ENCODE peak calls at places on chromosomes 12 and 14, in four cellular contexts. J, S, Q and R are unnamed samples.

GRCh38 chr14:22540811-22541360 is 48.1 kb downstream of the DAD1 start:
- DNase-seq in Q (no peak), S (no peak), J (no peak), R (no peak)

GRCh38 chr12:60863421-60863820 is 1267.6 kb downstream of the SLC16A7 start:
- DNase-seq in S (no peak), J (no peak), Q (no peak), R (no peak)

GRCh38 chr12:49874142-49874897 is 29.4 kb downstream of the FAIM2 start:
- DNase-seq in S (no peak), J (peak; percentile 45), Q (no peak), R (peak; percentile 42)

GRCh38 chr12:91986084-91986483 is 159.6 kb downstream of the BTG1 start:
- DNase-seq in S (peak; percentile 10), J (no peak), Q (no peak), R (no peak)

GRCh38 chr14:74035556-74035955 is 16.4 kb downstream of the BBOF1 start:
- DNase-seq in S (no peak), Q (no peak), J (no peak), R (no peak)

GRCh38 chr12:25801621-25802243 is 156.8 kb upstream of the RASSF8 start:
- DNase-seq in S (no peak), J (no peak), Q (no peak), R (no peak)

GRCh38 chr14:102761206-102761605 is 16.0 kb upstream of the TRAF3 start:
- DNase-seq in S (no peak), J (no peak), Q (no peak), R (no peak)

GRCh38 chr14:97382616-97383226 is 585.5 kb downstream of the VRK1 start:
- DNase-seq in S (no peak), Q (no peak), J (no peak), R (peak; percentile 11)

GRCh38 chr12:132310181-132311040 is 19.0 kb downstream of the GALNT9 start:
- DNase-seq in J (peak; percentile 96), S (no peak), Q (no peak), R (no peak)

GRCh38 chr12:122050706-122051105 is 27.9 kb upstream of the MLXIP start:
- DNase-seq in S (no peak), J (no peak), Q (no peak), R (peak; percentile 36)
- H3K4me1 ChIP-seq in S (no peaks in the 10 kb centered on the region), J (peaks cover 11% of the 10 kb centered on the region), Q (peaks cover 6% of the 10 kb centered on the region), R (no peaks in the 10 kb centered on the region)

DNA sequence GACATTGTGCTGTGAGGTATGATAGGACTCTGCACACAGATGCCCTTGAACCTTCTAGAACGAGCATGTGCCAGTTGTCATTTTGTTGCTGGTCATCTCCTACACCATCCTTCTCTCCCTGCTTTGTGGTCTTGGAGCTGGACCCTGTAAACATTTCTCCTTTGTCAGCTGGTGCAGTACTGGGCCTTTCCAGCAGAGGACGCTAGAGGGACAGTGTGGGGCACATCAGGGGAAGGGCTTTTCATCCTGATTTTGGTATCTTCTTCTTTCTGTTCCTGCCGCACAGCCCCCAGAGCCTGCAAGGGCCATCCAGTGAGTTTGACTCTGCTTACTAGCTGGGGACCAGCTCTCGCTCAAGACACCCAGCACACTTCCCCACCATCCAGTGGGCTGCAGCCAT is 484.6 kb downstream of the AACS start:
- DNase-seq in Q (no peak), S (peak; percentile 51), J (no peak), R (peak; percentile 92)
- TF ChIP-seq CTCF in Q (peak; percentile 8), S (peak; percentile 86), J (no peak), R (peak; percentile 78)

DNA sequence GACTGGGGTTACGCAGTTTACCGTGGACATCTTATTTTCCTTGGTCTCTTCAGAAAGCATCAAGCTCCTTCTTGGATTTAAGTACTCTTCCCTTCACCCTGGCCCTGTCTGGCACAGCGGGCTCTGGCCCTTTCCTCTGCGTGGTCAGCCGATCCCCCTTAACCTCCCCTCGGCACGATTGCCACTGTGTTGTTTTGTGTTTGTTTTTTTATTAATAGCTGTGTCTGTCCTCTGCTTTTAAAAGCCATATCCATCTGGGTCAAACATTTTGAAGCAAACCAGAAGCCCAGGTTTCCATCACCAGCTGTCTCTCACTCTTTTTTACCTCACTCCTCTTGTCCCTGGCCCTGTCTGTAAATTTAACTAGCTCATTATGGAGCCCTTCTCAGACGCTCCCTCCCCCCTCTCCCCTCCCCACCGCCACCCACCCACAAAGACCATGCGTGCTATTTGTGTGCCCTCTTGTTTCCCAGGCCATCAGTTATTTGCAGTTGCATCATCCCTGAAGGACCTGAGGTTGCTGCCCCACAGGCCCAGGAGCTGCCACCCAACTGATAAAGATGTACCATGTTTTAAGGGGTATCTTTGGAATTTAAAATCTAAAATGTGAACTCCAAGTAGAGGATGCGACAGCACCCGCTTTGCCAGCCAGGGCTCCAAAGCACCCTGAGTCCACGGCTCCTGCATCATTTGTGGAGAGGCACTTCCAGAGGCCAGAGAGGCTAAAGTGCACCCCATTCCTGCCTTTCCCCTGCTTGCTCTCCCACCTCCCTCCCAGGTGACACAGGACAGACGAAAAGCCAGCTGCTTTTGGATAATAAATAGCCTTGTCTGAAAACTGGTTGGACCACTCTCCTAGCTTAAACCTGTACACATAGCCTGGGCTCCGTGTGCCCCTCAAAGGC is 3.9 kb downstream of the BCL11B start:
- DNase-seq in Q (no peak), J (no peak), S (no peak), R (peak; percentile 60)
- H3K4me1 ChIP-seq in Q (peaks cover 17% of the 10 kb centered on the region), J (peaks cover 8% of the 10 kb centered on the region), S (peaks cover 62% of the 10 kb centered on the region), R (peaks cover 22% of the 10 kb centered on the region)

GRCh38 chr12:81253360-81253759 is 175.5 kb downstream of the ACSS3 start:
- DNase-seq in Q (no peak), S (no peak), J (no peak), R (no peak)
- TF ChIP-seq CTCF in Q (no peak), S (no peak), J (no peak), R (no peak)

DNA sequence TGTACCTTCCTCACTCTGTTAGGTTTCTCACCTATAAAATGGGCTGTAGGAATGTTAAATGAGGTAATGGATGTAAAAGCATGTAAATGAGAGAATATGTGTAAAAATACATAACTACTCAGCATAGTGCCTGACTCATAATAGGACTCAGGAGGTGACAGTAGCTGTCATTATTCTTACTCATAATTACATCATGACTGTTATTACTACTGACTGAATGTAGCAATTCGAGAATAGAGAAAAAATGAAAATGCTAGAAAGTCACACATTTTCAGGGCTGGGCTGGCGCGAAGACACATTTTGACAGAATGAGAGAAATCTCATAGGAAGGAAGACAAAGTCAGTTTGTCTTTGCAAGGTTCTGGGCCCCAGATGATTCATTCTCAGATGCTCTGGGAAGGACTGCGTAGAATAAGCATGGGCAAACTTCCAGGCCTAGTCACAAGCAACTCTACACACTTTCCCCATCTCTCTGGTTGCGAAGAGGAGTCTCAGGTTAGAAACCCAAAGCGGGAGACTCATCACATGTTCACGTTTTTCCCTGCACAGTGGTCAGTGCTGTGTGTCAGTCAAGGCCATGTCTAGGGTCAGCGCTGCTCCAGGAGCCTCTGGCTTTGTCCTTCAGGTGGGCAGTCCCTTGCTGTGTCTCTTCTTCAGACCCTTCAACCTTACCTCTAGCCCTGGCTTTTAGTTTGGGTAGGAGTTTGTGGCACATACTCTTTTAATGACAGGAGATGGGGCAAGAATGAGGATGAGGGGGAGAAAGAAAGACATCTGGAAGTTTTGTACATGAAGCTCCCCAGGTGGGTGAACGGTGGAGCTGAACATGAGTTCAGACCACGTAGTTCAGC is 8.4 kb downstream of the GPRC5A start:
- DNase-seq in J (no peak), Q (no peak), S (no peak), R (no peak)
- H3K4me1 ChIP-seq in J (no peaks in the 10 kb centered on the region), Q (peaks cover 51% of the 10 kb centered on the region), S (no peaks in the 10 kb centered on the region), R (no peaks in the 10 kb centered on the region)

GRCh38 chr12:45655753-45656152 is 73.8 kb upstream of the ARID2 start:
- DNase-seq in Q (no peak), S (no peak), J (no peak), R (no peak)

GRCh38 chr12:45658066-45658465 is 71.4 kb upstream of the ARID2 start:
- DNase-seq in S (no peak), J (no peak), Q (no peak), R (no peak)

GRCh38 chr12:45654002-45654401 is 75.5 kb upstream of the ARID2 start:
- DNase-seq in Q (no peak), S (no peak), J (no peak), R (no peak)

GRCh38 chr12:45651029-45651428 is 78.5 kb upstream of the ARID2 start:
- DNase-seq in Q (no peak), S (no peak), J (no peak), R (no peak)

GRCh38 chr12:45655186-45655585 is 74.3 kb upstream of the ARID2 start:
- DNase-seq in J (no peak), S (peak; percentile 23), Q (no peak), R (no peak)
- TF ChIP-seq CTCF in J (peak; percentile 17), S (peak; percentile 24), Q (no peak), R (peak; percentile 52)